ENCODE peak calls at places on chromosome 2, in four cellular contexts. One of them, this sample, is unnamed.

GRCh38 chr2:56576001-56576400 is 392.2 kb downstream of the CCDC85A start:
- DNase-seq in SW480: no peak
- DNase-seq in NB4: no peak
- DNase-seq in GM12878: no peak
- DNase-seq in this sample: no peak

GRCh38 chr2:108924444-108925251 is 64.4 kb downstream of the EDAR start:
- DNase-seq in SW480: no peak
- DNase-seq in NB4: no peak
- DNase-seq in GM12878: no peak
- DNase-seq in this sample: no peak

GRCh38 chr2:74593826-74594467 is 39.4 kb downstream of the DOK1 start:
- DNase-seq in SW480: no peak
- DNase-seq in NB4: no peak
- DNase-seq in GM12878: no peak
- DNase-seq in this sample: no peak

GRCh38 chr2:150466770-150467640 is 20.5 kb downstream of the RND3 start:
- DNase-seq in NB4: no peak
- DNase-seq in GM12878: no peak
- DNase-seq in SW480: no peak
- DNase-seq in this sample: no peak

GRCh38 chr2:201218780-201219179 is 35.8 kb downstream of the CASP10 start:
- DNase-seq in NB4: no peak
- DNase-seq in SW480: no peak
- DNase-seq in GM12878: no peak
- DNase-seq in this sample: no peak

GRCh38 chr2:223970343-223971128 is 13.3 kb downstream of the MRPL44 start:
- DNase-seq in GM12878: no peak
- DNase-seq in NB4: peak
- DNase-seq in SW480: peak
- DNase-seq in this sample: peak

GRCh38 chr2:240144649-240145261 is 4.3 kb upstream of the OTOS start:
- DNase-seq in SW480: no peak
- DNase-seq in NB4: no peak
- DNase-seq in GM12878: no peak
- DNase-seq in this sample: no peak

GRCh38 chr2:36584148-36584794 is 13.7 kb downstream of the FEZ2 start:
- DNase-seq in NB4: no peak
- DNase-seq in GM12878: no peak
- DNase-seq in SW480: no peak
- DNase-seq in this sample: no peak

GRCh38 chr2:18247282-18248110 is 313.0 kb downstream of the RDH14 start:
- DNase-seq in SW480: no peak
- DNase-seq in GM12878: no peak
- DNase-seq in NB4: no peak
- DNase-seq in this sample: no peak

GRCh38 chr2:11749646-11750349 is 3.4 kb downstream of the LPIN1 start:
- DNase-seq in NB4: no peak
- DNase-seq in GM12878: peak
- DNase-seq in SW480: no peak
- DNase-seq in this sample: no peak

GRCh38 chr2:172783091-172783898 is 47.6 kb downstream of the RAPGEF4 start:
- DNase-seq in GM12878: no peak
- DNase-seq in NB4: peak
- DNase-seq in SW480: peak
- DNase-seq in this sample: no peak

GRCh38 chr2:212956665-212957064 is 194.7 kb downstream of the IKZF2 start:
- DNase-seq in GM12878: no peak
- DNase-seq in NB4: no peak
- DNase-seq in SW480: no peak
- DNase-seq in this sample: no peak

GRCh38 chr2:56450083-56450482 is 266.3 kb downstream of the CCDC85A start:
- DNase-seq in SW480: no peak
- DNase-seq in NB4: no peak
- DNase-seq in GM12878: no peak
- DNase-seq in this sample: no peak

GRCh38 chr2:15369129-15369528 is 192.0 kb downstream of the NBAS start:
- DNase-seq in SW480: no peak
- DNase-seq in NB4: no peak
- DNase-seq in GM12878: no peak
- DNase-seq in this sample: no peak

GRCh38 chr2:181812106-181812745 is 79.3 kb upstream of the ITPRID2 start:
- DNase-seq in SW480: no peak
- DNase-seq in GM12878: no peak
- DNase-seq in NB4: no peak
- DNase-seq in this sample: no peak

GRCh38 chr2:217932661-217933325 is 70.0 kb downstream of the TNS1 start:
- DNase-seq in SW480: no peak
- DNase-seq in NB4: no peak
- DNase-seq in GM12878: no peak
- DNase-seq in this sample: no peak

GRCh38 chr2:143960177-143960576 is 559.7 kb downstream of the ZEB2 start:
- DNase-seq in SW480: no peak
- DNase-seq in GM12878: no peak
- DNase-seq in NB4: no peak
- DNase-seq in this sample: no peak

GRCh38 chr2:86470890-86471289 is 29.7 kb downstream of the KDM3A start:
- DNase-seq in SW480: no peak
- DNase-seq in GM12878: no peak
- DNase-seq in NB4: no peak
- DNase-seq in this sample: no peak

GRCh38 chr2:67446504-67446911 is 49.4 kb downstream of the ETAA1 start:
- DNase-seq in GM12878: no peak
- DNase-seq in NB4: no peak
- DNase-seq in SW480: peak
- DNase-seq in this sample: peak

GRCh38 chr2:27833931-27834330 is 56.3 kb downstream of the RBKS start:
- DNase-seq in NB4: no peak
- DNase-seq in SW480: no peak
- DNase-seq in GM12878: no peak
- DNase-seq in this sample: no peak

GRCh38 chr2:216644846-216645635 is 11.8 kb downstream of the IGFBP2 start:
- DNase-seq in SW480: no peak
- DNase-seq in GM12878: no peak
- DNase-seq in NB4: no peak
- DNase-seq in this sample: no peak

GRCh38 chr2:24342110-24342910 is 18.0 kb downstream of the ITSN2 start:
- DNase-seq in NB4: no peak
- DNase-seq in SW480: no peak
- DNase-seq in GM12878: peak
- DNase-seq in this sample: no peak